ENCODE peak calls at places on chromosomes 4 and X, in four cellular contexts. Q is tibial nerve, U is stomach, I is ovary. J is an unnamed sample.

GRCh38 chr4:189177130-189177529 is 763.5 kb upstream of the FRG1 start:
- DNase-seq in Q (no peak), I (no peak), U (no peak), J (no peak)

GRCh38 chr4:30264465-30264864 is 455.7 kb upstream of the PCDH7 start:
- DNase-seq in I (no peak), U (no peak), Q (no peak), J (no peak)

GRCh38 chr4:153156263-153156662 is 48.0 kb upstream of the TRIM2 start:
- DNase-seq in U (no peak), Q (no peak), I (no peak), J (no peak)

GRCh38 chr4:85092943-85093342 is 126.5 kb upstream of the WDFY3 start:
- DNase-seq in I (no peak), Q (no peak), U (no peak), J (no peak)

GRCh38 chr4:42954925-42955669 is 62.6 kb downstream of the GRXCR1 start:
- DNase-seq in U (peak; percentile 71), Q (no peak), I (no peak), J (no peak)

GRCh38 chr4:165343353-165344191 is 16.1 kb downstream of the MSMO1 start:
- DNase-seq in I (no peak), U (no peak), Q (no peak), J (no peak)

GRCh38 chrX:41737065-41737464 is 13.1 kb downstream of the GPR82 start:
- DNase-seq in I (no peak), U (no peak), Q (no peak), J (no peak)

GRCh38 chrX:2498781-2499302 is 1.9 kb downstream of the DHRSX start:
- DNase-seq in U (peak; percentile 8), I (peak; percentile 36), Q (no peak), J (peak; percentile 54)

GRCh38 chr4:19791422-19792113 is 460.1 kb upstream of the SLIT2 start:
- DNase-seq in U (no peak), Q (no peak), I (no peak), J (no peak)

GRCh38 chrX:39308126-39308525 is 506.9 kb downstream of the MID1IP1 start:
- DNase-seq in I (no peak), U (no peak), Q (no peak), J (no peak)

GRCh38 chrX:154458116-154458953 is at the start of gene PLXNA3:
- DNase-seq in U (peak; percentile 39), Q (no peak), I (peak; percentile 71), J (no peak)

GRCh38 chr4:39706334-39706733 is 8.4 kb downstream of the UBE2K start:
- DNase-seq in I (no peak), Q (no peak), U (peak; percentile 77), J (no peak)

GRCh38 chr4:185108669-185109068 is 34.4 kb upstream of the SLC25A4 start:
- DNase-seq in U (peak; percentile 50), I (no peak), Q (no peak), J (no peak)

GRCh38 chr4:164501074-164501473 is 252.9 kb upstream of the SMIM31 start:
- DNase-seq in Q (no peak), U (no peak), I (no peak), J (no peak)

GRCh38 chr4:122652379-122652778 is 31.5 kb upstream of the IL21 start:
- DNase-seq in I (peak; percentile 16), U (no peak), Q (no peak), J (peak; percentile 7)

GRCh38 chrX:6465731-6466130 is 69.2 kb downstream of the VCX3A start:
- DNase-seq in Q (no peak), U (no peak), I (no peak), J (no peak)

GRCh38 chr4:145626623-145626982 is 7.4 kb downstream of the MMAA start:
- DNase-seq in U (no peak), Q (no peak), I (no peak), J (no peak)

GRCh38 chr4:83772680-83773079 is 236.8 kb downstream of the GPAT3 start:
- DNase-seq in Q (no peak), U (no peak), I (no peak), J (no peak)

GRCh38 chr4:68148795-68149685 is 19.4 kb upstream of the TMPRSS11F start:
- DNase-seq in U (no peak), Q (no peak), I (no peak), J (no peak)

GRCh38 chr4:48022192-48022799 is 5.7 kb downstream of the NIPAL1 start:
- DNase-seq in I (no peak), U (no peak), Q (no peak), J (no peak)

GRCh38 chr4:87697272-87697671 is 47.2 kb downstream of the DMP1 start:
- DNase-seq in U (no peak), Q (no peak), I (no peak), J (peak; percentile 5)

GRCh38 chr4:84497835-84498202 is 1.3 kb downstream of the NKX6-1 start:
- DNase-seq in I (no peak), Q (no peak), U (no peak), J (no peak)

GRCh38 chr4:121239951-121240350 is 75.8 kb upstream of the TNIP3 start:
- DNase-seq in I (no peak), Q (no peak), U (no peak), J (no peak)

GRCh38 chr4:34615315-34615714 is 1629.0 kb downstream of the ARAP2 start:
- DNase-seq in Q (no peak), U (no peak), I (no peak), J (no peak)

GRCh38 chr4:135744928-135745327 is 1543.3 kb upstream of the PABPC4L start:
- DNase-seq in Q (no peak), I (no peak), U (no peak), J (no peak)

GRCh38 chr4:169902658-169903345 is 123.4 kb downstream of the MFAP3L start:
- DNase-seq in Q (no peak), I (no peak), U (no peak), J (no peak)

GRCh38 chrX:24877854-24878650 is 137.7 kb downstream of the ARX start:
- DNase-seq in I (no peak), Q (no peak), U (no peak), J (peak; percentile 58)

GRCh38 chr4:150173420-150173819 is 95.2 kb downstream of the DCLK2 start:
- DNase-seq in I (no peak), Q (no peak), U (no peak), J (no peak)

GRCh38 chr4:106690487-106690886 is 321.9 kb upstream of the GIMD1 start:
- DNase-seq in I (no peak), U (no peak), Q (no peak), J (no peak)

GRCh38 chr4:186669159-186669720 is 54.4 kb downstream of the FAT1 start:
- DNase-seq in Q (no peak), U (no peak), I (no peak), J (no peak)
- TF ChIP-seq EP300 in Q (no peak), U (peak; percentile 51), I (no peak), J (no peak)

GRCh38 chrX:129786210-129786651 is 6.5 kb downstream of the SASH3 start:
- DNase-seq in I (no peak), Q (no peak), U (no peak), J (no peak)
- TF ChIP-seq EP300 in I (no peak), Q (no peak), U (no peak), J (no peak)

GRCh38 chr4:113446019-113446418 is 315.5 kb downstream of the CAMK2D start:
- DNase-seq in I (no peak), Q (no peak), U (no peak), J (no peak)

GRCh38 chr4:113447061-113447460 is 314.5 kb downstream of the CAMK2D start:
- DNase-seq in Q (no peak), U (no peak), I (no peak), J (no peak)

GRCh38 chr4:113445286-113445685 is 316.3 kb downstream of the CAMK2D start:
- DNase-seq in Q (peak; percentile 30), I (peak; percentile 59), U (no peak), J (no peak)

GRCh38 chr4:113449407-113449974 is 312.0 kb downstream of the CAMK2D start:
- DNase-seq in I (no peak), Q (no peak), U (no peak), J (no peak)

GRCh38 chr4:113447695-113448265 is 313.8 kb downstream of the CAMK2D start:
- DNase-seq in U (no peak), Q (no peak), I (peak; percentile 29), J (no peak)
- TF ChIP-seq EP300 in U (no peak), Q (no peak), I (no peak), J (no peak)

DNA sequence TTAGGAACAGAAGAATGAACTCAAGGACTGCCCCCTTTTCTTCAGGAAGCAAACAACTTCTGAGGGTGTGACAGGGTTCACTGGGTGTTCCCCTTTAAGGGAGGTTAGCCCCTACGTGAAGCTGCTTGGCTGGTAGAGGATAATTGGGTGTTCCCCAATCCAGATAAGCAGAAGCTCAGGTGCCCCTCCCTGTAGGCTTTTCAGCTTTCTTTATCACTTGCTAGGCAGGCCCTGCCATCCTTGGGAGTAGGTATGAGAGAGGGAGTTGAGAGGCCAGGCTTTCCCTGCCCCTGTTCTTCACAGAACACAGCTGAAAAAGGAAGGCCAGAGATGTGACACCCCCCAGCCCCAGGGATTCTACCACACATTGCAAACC is 44.2 kb downstream of the RTL9 start:
- DNase-seq in I (no peak), U (no peak), Q (no peak), J (no peak)
- TF ChIP-seq EP300 in I (no peak), U (no peak), Q (no peak), J (no peak)